ENCODE peak calls at places on chromosomes 1 and 21, in eight cellular contexts. P is stimulated activated CD4-positive, alpha-beta T cell treated with anti-CD3 and anti-CD28 coated beads, Interleukin-1b, Interleukin-23, amount 100 ng/mL, for 4 hours; D is fibroblast of the conjunctiva; V is GM12865; B is NCI-H1930; X is NCI-H1092 treated with DMSO at 0.1 percent for 48 hours; Y is occipital lobe; K is left colon. E is an unnamed sample.

GRCh38 chr1:193457676-193458075 is 271.3 kb upstream of the B3GALT2 start:
- DNase-seq in P (no peak), D (no peak), V (no peak), B (no peak), X (no peak), Y (no peak), K (no peak), E (no peak)

GRCh38 chr1:99662581-99663208 is 16.8 kb downstream of the PALMD start:
- DNase-seq in P (no peak), D (peak), V (no peak), B (no peak), X (no peak), Y (no peak), K (peak), E (peak)

GRCh38 chr1:230278871-230279582 is 147.1 kb downstream of the PGBD5 start:
- DNase-seq in P (no peak), D (no peak), V (no peak), B (no peak), X (no peak), Y (no peak), K (no peak), E (peak)

GRCh38 chr1:184672013-184672726 is 82.5 kb downstream of the EDEM3 start:
- DNase-seq in P (no peak), D (no peak), V (no peak), B (no peak), X (peak), Y (peak), K (no peak), E (no peak)

GRCh38 chr1:235708390-235708962 is 58.9 kb upstream of the GNG4 start:
- DNase-seq in P (no peak), D (no peak), V (no peak), B (no peak), X (no peak), Y (no peak), K (no peak), E (no peak)

GRCh38 chr1:53561488-53562115 is 102.4 kb downstream of the DMRTB1 start:
- DNase-seq in P (no peak), D (no peak), V (no peak), B (no peak), X (no peak), Y (no peak), K (peak), E (no peak)

GRCh38 chr1:246295968-246296367 is 211.1 kb downstream of the SMYD3 start:
- DNase-seq in P (no peak), D (no peak), V (no peak), B (no peak), X (no peak), Y (no peak), K (no peak), E (no peak)

GRCh38 chr1:159055181-159055621 is 21.4 kb downstream of the AIM2 start:
- DNase-seq in P (no peak), D (no peak), V (no peak), B (no peak), X (no peak), Y (no peak), K (no peak), E (no peak)

GRCh38 chr1:23878668-23879067 is 10.6 kb upstream of the FUCA1 start:
- DNase-seq in P (no peak), D (no peak), V (no peak), B (no peak), X (no peak), Y (no peak), K (no peak), E (no peak)

GRCh38 chr21:37528150-37528937 is 161.8 kb downstream of the DYRK1A start:
- DNase-seq in P (no peak), D (no peak), V (no peak), B (no peak), X (no peak), Y (no peak), K (no peak), E (no peak)

GRCh38 chr1:207459008-207459407 is 4.9 kb downstream of the CR2 start:
- DNase-seq in P (no peak), D (no peak), V (peak), B (no peak), X (no peak), Y (no peak), K (no peak), E (no peak)

GRCh38 chr1:203428981-203429599 is 46.5 kb upstream of the PRELP start:
- DNase-seq in P (no peak), D (no peak), V (peak), B (no peak), X (peak), Y (no peak), K (peak), E (no peak)

GRCh38 chr1:2275796-2276536 is 47.8 kb downstream of the SKI start:
- DNase-seq in P (no peak), D (no peak), V (no peak), B (no peak), X (no peak), Y (no peak), K (no peak), E (no peak)

GRCh38 chr1:160747717-160748116 is 8.7 kb downstream of the SLAMF7 start:
- DNase-seq in P (no peak), D (no peak), V (no peak), B (no peak), X (no peak), Y (no peak), K (no peak), E (no peak)

GRCh38 chr1:204560590-204560989 is 44.4 kb downstream of the MDM4 start:
- DNase-seq in P (no peak), D (no peak), V (no peak), B (no peak), X (no peak), Y (no peak), K (no peak), E (no peak)

GRCh38 chr1:236808564-236809130 is 13.6 kb downstream of the MTR start:
- DNase-seq in P (no peak), D (no peak), V (no peak), B (no peak), X (no peak), Y (no peak), K (no peak), E (no peak)

GRCh38 chr1:233097546-233098254 is 147.3 kb downstream of the NTPCR start:
- DNase-seq in P (no peak), D (no peak), V (no peak), B (no peak), X (no peak), Y (no peak), K (no peak), E (no peak)

GRCh38 chr1:3722846-3723245 is 29.4 kb upstream of the CCDC27 start:
- DNase-seq in P (no peak), D (no peak), V (no peak), B (no peak), X (no peak), Y (no peak), K (no peak), E (no peak)

GRCh38 chr21:31470896-31471694 is 127.0 kb upstream of the TIAM1 start:
- DNase-seq in P (no peak), D (no peak), V (no peak), B (no peak), X (no peak), Y (no peak), K (no peak), E (no peak)

GRCh38 chr1:4528590-4528989 is 125.8 kb upstream of the AJAP1 start:
- DNase-seq in P (no peak), D (no peak), V (no peak), B (no peak), X (no peak), Y (no peak), K (no peak), E (no peak)

GRCh38 chr1:174999926-175000696 is at the start of gene CACYBP:
- DNase-seq in P (no peak), D (no peak), V (peak), B (no peak), X (peak), Y (no peak), K (peak), E (peak)

GRCh38 chr1:150875197-150876110 is 945 bp downstream of the ARNT start:
- DNase-seq in P (no peak), D (no peak), V (peak), B (no peak), X (no peak), Y (no peak), K (no peak), E (no peak)

GRCh38 chr1:208145167-208145566 is 99.0 kb downstream of the PLXNA2 start:
- DNase-seq in P (no peak), D (no peak), V (no peak), B (no peak), X (no peak), Y (no peak), K (no peak), E (no peak)

GRCh38 chr21:43797415-43797814 is 8.0 kb downstream of the RRP1 start:
- DNase-seq in P (no peak), D (no peak), V (no peak), B (no peak), X (no peak), Y (no peak), K (no peak), E (no peak)

GRCh38 chr1:109794319-109795132 is 30.8 kb upstream of the EPS8L3 start:
- DNase-seq in P (no peak), D (no peak), V (no peak), B (no peak), X (peak), Y (no peak), K (peak), E (peak)

GRCh38 chr1:9166289-9167235 is 37.7 kb upstream of the GPR157 start:
- DNase-seq in P (no peak), D (no peak), V (no peak), B (no peak), X (no peak), Y (no peak), K (no peak), E (no peak)

GRCh38 chr1:94617139-94617805 is 75.7 kb upstream of the F3 start:
- DNase-seq in P (no peak), D (no peak), V (no peak), B (no peak), X (no peak), Y (no peak), K (no peak), E (no peak)

GRCh38 chr1:111988377-111988742 is 1.1 kb downstream of the KCND3 start:
- DNase-seq in P (no peak), D (no peak), V (no peak), B (no peak), X (peak), Y (no peak), K (no peak), E (no peak)

GRCh38 chr1:37692078-37692833 is at the start of gene CDCA8:
- DNase-seq in P (peak), D (peak), V (peak), B (peak), X (peak), Y (peak), K (peak), E (peak)

GRCh38 chr1:3352952-3353331 is 101.5 kb upstream of the ARHGEF16 start:
- DNase-seq in P (no peak), D (peak), V (no peak), B (no peak), X (no peak), Y (no peak), K (peak), E (no peak)

GRCh38 chr1:229040630-229041358 is 230.1 kb upstream of the RAB4A start:
- DNase-seq in P (no peak), D (no peak), V (peak), B (no peak), X (no peak), Y (no peak), K (no peak), E (no peak)